ENCODE peak calls at places on chromosomes 3 and 15, in ten cellular contexts. I is CD4-positive, alpha-beta T cell; Y is sigmoid colon; W is endothelial cell; C is nephron progenitor cell; T is RWPE1; R is GM12878; Z is cardiac fibroblast; B is astrocyte of the spinal cord; M is body of pancreas. K is an unnamed sample.

GRCh38 chr3:61828158-61828874 is 266.9 kb downstream of the PTPRG start:
- DNase-seq in I (no peak), Y (no peak), W (no peak), C (no peak), T (no peak), R (no peak), Z (no peak), B (no peak), M (no peak), K (no peak)

GRCh38 chr3:16741890-16742289 is 136.7 kb upstream of the DAZL start:
- DNase-seq in I (no peak), Y (no peak), W (no peak), C (no peak), T (no peak), R (no peak), Z (peak), B (peak), M (no peak), K (no peak)

GRCh38 chr15:43253431-43254403 is 13.0 kb downstream of the TGM5 start:
- DNase-seq in I (peak), Y (no peak), W (no peak), C (no peak), T (peak), R (peak), Z (peak), B (peak), M (peak), K (peak)

GRCh38 chr3:131216340-131216739 is 165.2 kb upstream of the NUDT16 start:
- DNase-seq in I (no peak), Y (no peak), W (no peak), C (no peak), T (no peak), R (no peak), Z (peak), B (no peak), M (no peak), K (no peak)

GRCh38 chr15:77584201-77584600 is 48.5 kb downstream of the LINGO1 start:
- DNase-seq in I (no peak), Y (no peak), W (peak), C (no peak), T (no peak), R (no peak), Z (no peak), B (no peak), M (no peak), K (peak)

GRCh38 chr3:60431599-60431958 is 819.7 kb downstream of the FHIT start:
- DNase-seq in I (no peak), Y (no peak), W (peak), C (no peak), T (no peak), R (no peak), Z (peak), B (no peak), M (no peak), K (peak)

GRCh38 chr15:90664650-90665287 is 52.4 kb upstream of the BLM start:
- DNase-seq in I (no peak), Y (peak), W (peak), C (no peak), T (peak), R (no peak), Z (peak), B (peak), M (peak), K (no peak)

GRCh38 chr3:161648071-161648470 is 151.5 kb downstream of the OTOL1 start:
- DNase-seq in I (no peak), Y (no peak), W (no peak), C (no peak), T (no peak), R (no peak), Z (no peak), B (no peak), M (no peak), K (no peak)

GRCh38 chr3:193016437-193016887 is 98.8 kb upstream of the MB21D2 start:
- DNase-seq in I (no peak), Y (no peak), W (peak), C (no peak), T (peak), R (no peak), Z (peak), B (peak), M (peak), K (no peak)

GRCh38 chr3:141926929-141927328 is 50.5 kb downstream of the ATP1B3 start:
- DNase-seq in I (no peak), Y (no peak), W (no peak), C (no peak), T (no peak), R (no peak), Z (no peak), B (no peak), M (no peak), K (no peak)

GRCh38 chr15:78840661-78841060 is 29.4 kb upstream of the ADAMTS7 start:
- DNase-seq in I (no peak), Y (no peak), W (no peak), C (no peak), T (no peak), R (no peak), Z (no peak), B (no peak), M (no peak), K (no peak)

GRCh38 chr3:14863324-14864100 is 44.8 kb downstream of the FGD5 start:
- DNase-seq in I (no peak), Y (no peak), W (no peak), C (no peak), T (no peak), R (no peak), Z (no peak), B (no peak), M (no peak), K (no peak)

GRCh38 chr3:64223809-64224570 is 1.3 kb downstream of the PRICKLE2 start:
- DNase-seq in I (no peak), Y (no peak), W (no peak), C (no peak), T (no peak), R (no peak), Z (peak), B (peak), M (no peak), K (no peak)

GRCh38 chr3:172629470-172629869 is 81.4 kb downstream of the NCEH1 start:
- DNase-seq in I (no peak), Y (no peak), W (no peak), C (no peak), T (no peak), R (no peak), Z (peak), B (no peak), M (no peak), K (no peak)

GRCh38 chr3:142953443-142953842 is 10.0 kb downstream of the PAQR9 start:
- DNase-seq in I (no peak), Y (no peak), W (no peak), C (no peak), T (no peak), R (no peak), Z (no peak), B (no peak), M (no peak), K (no peak)

GRCh38 chr3:28587723-28588122 is 239.1 kb upstream of the AZI2 start:
- DNase-seq in I (no peak), Y (no peak), W (no peak), C (no peak), T (no peak), R (no peak), Z (no peak), B (no peak), M (no peak), K (no peak)

GRCh38 chr15:79863886-79864285 is 32.9 kb downstream of the MTHFS start:
- DNase-seq in I (no peak), Y (no peak), W (no peak), C (no peak), T (peak), R (no peak), Z (no peak), B (peak), M (no peak), K (no peak)

GRCh38 chr3:32399030-32399620 is 7.5 kb downstream of the CMTM7 start:
- DNase-seq in I (no peak), Y (no peak), W (peak), C (peak), T (no peak), R (no peak), Z (peak), B (peak), M (peak), K (peak)

GRCh38 chr3:171039674-171040073 is 13.2 kb upstream of the SLC2A2 start:
- DNase-seq in I (no peak), Y (no peak), W (no peak), C (no peak), T (no peak), R (no peak), Z (peak), B (no peak), M (no peak), K (no peak)

GRCh38 chr3:11769704-11770103 is 77.0 kb downstream of the TAMM41 start:
- DNase-seq in I (no peak), Y (no peak), W (no peak), C (no peak), T (no peak), R (no peak), Z (no peak), B (no peak), M (no peak), K (no peak)

GRCh38 chr3:13494463-13495350 is 14.6 kb downstream of the HDAC11 start:
- DNase-seq in I (no peak), Y (no peak), W (peak), C (peak), T (no peak), R (no peak), Z (peak), B (no peak), M (no peak), K (peak)

DNA sequence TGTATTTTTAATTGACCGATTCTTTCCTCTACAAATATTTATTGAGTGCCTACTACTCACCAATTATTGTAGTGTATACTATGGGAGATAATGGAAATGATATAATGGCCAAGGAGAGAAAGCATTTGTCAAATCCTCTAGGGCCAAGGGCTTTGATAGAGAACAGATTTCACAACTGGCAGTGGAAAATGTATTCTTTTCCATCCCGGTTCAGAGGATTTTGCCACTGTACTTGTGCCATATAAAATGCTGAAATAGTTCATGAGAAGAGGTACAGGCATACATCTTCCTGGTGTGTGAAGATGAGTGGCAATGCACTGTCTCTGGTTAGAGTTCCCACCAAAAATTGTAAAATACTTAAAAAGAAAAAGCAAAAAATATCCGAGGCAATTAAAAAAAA is 451.6 kb upstream of the TPRG1 start:
- DNase-seq in I (no peak), Y (no peak), W (no peak), C (no peak), T (no peak), R (no peak), Z (no peak), B (no peak), M (no peak), K (no peak)
- TF ChIP-seq CTCF in I (no peak), Y (no peak), W (no peak), C (no peak), T (no peak), R (no peak), Z (no peak), B (no peak), M (no peak), K (no peak)

GRCh38 chr3:52792413-52792812 is 2.2 kb upstream of the ITIH3 start:
- DNase-seq in I (no peak), Y (no peak), W (peak), C (no peak), T (no peak), R (no peak), Z (no peak), B (no peak), M (no peak), K (no peak)
- TF ChIP-seq CTCF in I (no peak), Y (no peak), W (peak), C (peak), T (no peak), R (no peak), Z (no peak), B (peak), M (no peak), K (no peak)

DNA sequence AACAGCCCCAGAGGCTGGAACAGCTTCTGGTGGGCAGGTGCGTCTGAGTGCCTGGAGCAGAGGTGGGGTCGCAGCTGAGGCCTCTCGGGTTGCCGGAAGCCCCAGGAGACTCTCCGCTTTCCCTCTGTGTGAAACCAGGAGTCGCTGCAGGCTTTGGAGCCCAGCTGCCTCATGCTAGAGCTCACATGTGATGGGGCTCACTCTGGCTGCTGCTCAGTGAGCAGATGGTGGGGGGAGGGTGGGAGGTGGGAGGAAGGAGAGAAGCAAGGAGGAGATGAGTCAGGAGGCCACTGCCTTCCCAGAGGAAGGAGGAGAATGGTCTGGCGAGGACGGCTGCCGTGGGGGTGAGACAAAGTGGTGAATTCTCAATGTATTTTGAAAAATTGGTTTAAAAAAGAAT is 290.1 kb upstream of the CHRNA7 start:
- DNase-seq in I (no peak), Y (no peak), W (no peak), C (peak), T (no peak), R (no peak), Z (no peak), B (no peak), M (no peak), K (no peak)
- TF ChIP-seq CTCF in I (no peak), Y (no peak), W (no peak), C (no peak), T (no peak), R (no peak), Z (no peak), B (no peak), M (no peak), K (no peak)

GRCh38 chr3:195181107-195181498 is 89.9 kb downstream of the XXYLT1 start:
- DNase-seq in I (no peak), Y (no peak), W (no peak), C (no peak), T (no peak), R (no peak), Z (no peak), B (no peak), M (no peak), K (no peak)
- TF ChIP-seq CTCF in I (no peak), Y (no peak), W (no peak), C (no peak), T (no peak), R (no peak), Z (no peak), B (no peak), M (no peak), K (no peak)